ENCODE peak calls at places on chromosomes 7 and 10, in ten cellular contexts. One of them, this sample, is unnamed.

GRCh38 chr7:23487670-23488069 is 17.4 kb upstream of the IGF2BP3 start:
- DNase-seq in iris pigment epithelial cell: no peak
- DNase-seq in glomerular endothelial cell: no peak
- DNase-seq in activated CD4-positive, alpha-beta memory T cell treated with anti-CD3 and anti-CD28 coated beads for 36 hours: no peak
- DNase-seq in EH: no peak
- DNase-seq in activated effector memory CD4-positive, alpha-beta T cell treated with Interleukin-2 at 50 U/mL for 16 hours: no peak
- DNase-seq in NCI-H1930: no peak
- DNase-seq in activated CD8-positive, alpha-beta memory T cell treated with anti-CD3 and anti-CD28 coated beads for 24 hours: no peak
- DNase-seq in ELR: no peak
- DNase-seq in aorta: no peak
- DNase-seq in this sample: no peak

GRCh38 chr10:69851306-69851705 is 49.6 kb downstream of the COL13A1 start:
- DNase-seq in EH: peak
- DNase-seq in activated CD4-positive, alpha-beta memory T cell treated with anti-CD3 and anti-CD28 coated beads for 36 hours: no peak
- DNase-seq in activated effector memory CD4-positive, alpha-beta T cell treated with Interleukin-2 at 50 U/mL for 16 hours: no peak
- DNase-seq in activated CD8-positive, alpha-beta memory T cell treated with anti-CD3 and anti-CD28 coated beads for 24 hours: no peak
- DNase-seq in glomerular endothelial cell: no peak
- DNase-seq in aorta: no peak
- DNase-seq in NCI-H1930: no peak
- DNase-seq in ELR: no peak
- DNase-seq in iris pigment epithelial cell: no peak
- DNase-seq in this sample: no peak

GRCh38 chr10:19811517-19811916 is 4.7 kb upstream of the PLXDC2 start:
- DNase-seq in EH: no peak
- DNase-seq in activated effector memory CD4-positive, alpha-beta T cell treated with Interleukin-2 at 50 U/mL for 16 hours: no peak
- DNase-seq in iris pigment epithelial cell: peak
- DNase-seq in glomerular endothelial cell: no peak
- DNase-seq in ELR: no peak
- DNase-seq in activated CD4-positive, alpha-beta memory T cell treated with anti-CD3 and anti-CD28 coated beads for 36 hours: no peak
- DNase-seq in aorta: peak
- DNase-seq in NCI-H1930: no peak
- DNase-seq in activated CD8-positive, alpha-beta memory T cell treated with anti-CD3 and anti-CD28 coated beads for 24 hours: no peak
- DNase-seq in this sample: no peak

GRCh38 chr10:89668391-89669180 is 23.5 kb upstream of the PANK1 start:
- DNase-seq in glomerular endothelial cell: no peak
- DNase-seq in EH: no peak
- DNase-seq in aorta: no peak
- DNase-seq in activated CD4-positive, alpha-beta memory T cell treated with anti-CD3 and anti-CD28 coated beads for 36 hours: no peak
- DNase-seq in activated CD8-positive, alpha-beta memory T cell treated with anti-CD3 and anti-CD28 coated beads for 24 hours: no peak
- DNase-seq in NCI-H1930: no peak
- DNase-seq in ELR: no peak
- DNase-seq in iris pigment epithelial cell: no peak
- DNase-seq in activated effector memory CD4-positive, alpha-beta T cell treated with Interleukin-2 at 50 U/mL for 16 hours: no peak
- DNase-seq in this sample: no peak

GRCh38 chr10:131822013-131822693 is 78.7 kb upstream of the PPP2R2D start:
- DNase-seq in glomerular endothelial cell: no peak
- DNase-seq in activated CD8-positive, alpha-beta memory T cell treated with anti-CD3 and anti-CD28 coated beads for 24 hours: no peak
- DNase-seq in NCI-H1930: no peak
- DNase-seq in ELR: no peak
- DNase-seq in activated effector memory CD4-positive, alpha-beta T cell treated with Interleukin-2 at 50 U/mL for 16 hours: no peak
- DNase-seq in iris pigment epithelial cell: no peak
- DNase-seq in aorta: no peak
- DNase-seq in EH: no peak
- DNase-seq in activated CD4-positive, alpha-beta memory T cell treated with anti-CD3 and anti-CD28 coated beads for 36 hours: no peak
- DNase-seq in this sample: no peak

GRCh38 chr10:24882047-24882698 is 70.2 kb downstream of the PRTFDC1 start:
- DNase-seq in activated effector memory CD4-positive, alpha-beta T cell treated with Interleukin-2 at 50 U/mL for 16 hours: peak
- DNase-seq in activated CD8-positive, alpha-beta memory T cell treated with anti-CD3 and anti-CD28 coated beads for 24 hours: peak
- DNase-seq in activated CD4-positive, alpha-beta memory T cell treated with anti-CD3 and anti-CD28 coated beads for 36 hours: peak
- DNase-seq in ELR: no peak
- DNase-seq in EH: peak
- DNase-seq in iris pigment epithelial cell: peak
- DNase-seq in glomerular endothelial cell: no peak
- DNase-seq in aorta: no peak
- DNase-seq in NCI-H1930: no peak
- DNase-seq in this sample: no peak

GRCh38 chr10:57341294-57341693 is 926.4 kb downstream of the IPMK start:
- DNase-seq in activated CD8-positive, alpha-beta memory T cell treated with anti-CD3 and anti-CD28 coated beads for 24 hours: no peak
- DNase-seq in aorta: no peak
- DNase-seq in EH: no peak
- DNase-seq in glomerular endothelial cell: no peak
- DNase-seq in NCI-H1930: no peak
- DNase-seq in activated CD4-positive, alpha-beta memory T cell treated with anti-CD3 and anti-CD28 coated beads for 36 hours: no peak
- DNase-seq in iris pigment epithelial cell: no peak
- DNase-seq in ELR: no peak
- DNase-seq in activated effector memory CD4-positive, alpha-beta T cell treated with Interleukin-2 at 50 U/mL for 16 hours: no peak
- DNase-seq in this sample: no peak

GRCh38 chr10:70738425-70739121 is 46.6 kb downstream of the TBATA start:
- DNase-seq in iris pigment epithelial cell: no peak
- DNase-seq in activated CD8-positive, alpha-beta memory T cell treated with anti-CD3 and anti-CD28 coated beads for 24 hours: no peak
- DNase-seq in activated effector memory CD4-positive, alpha-beta T cell treated with Interleukin-2 at 50 U/mL for 16 hours: no peak
- DNase-seq in NCI-H1930: no peak
- DNase-seq in aorta: peak
- DNase-seq in ELR: peak
- DNase-seq in glomerular endothelial cell: no peak
- DNase-seq in activated CD4-positive, alpha-beta memory T cell treated with anti-CD3 and anti-CD28 coated beads for 36 hours: no peak
- DNase-seq in EH: no peak
- DNase-seq in this sample: no peak

GRCh38 chr10:84499846-84500245 is 171.5 kb downstream of the CCSER2 start:
- DNase-seq in EH: no peak
- DNase-seq in activated CD8-positive, alpha-beta memory T cell treated with anti-CD3 and anti-CD28 coated beads for 24 hours: no peak
- DNase-seq in glomerular endothelial cell: no peak
- DNase-seq in activated effector memory CD4-positive, alpha-beta T cell treated with Interleukin-2 at 50 U/mL for 16 hours: no peak
- DNase-seq in ELR: no peak
- DNase-seq in aorta: no peak
- DNase-seq in activated CD4-positive, alpha-beta memory T cell treated with anti-CD3 and anti-CD28 coated beads for 36 hours: no peak
- DNase-seq in NCI-H1930: no peak
- DNase-seq in iris pigment epithelial cell: peak
- DNase-seq in this sample: no peak

GRCh38 chr10:125081931-125082330 is 78.4 kb downstream of the CTBP2 start:
- DNase-seq in ELR: no peak
- DNase-seq in aorta: no peak
- DNase-seq in activated CD4-positive, alpha-beta memory T cell treated with anti-CD3 and anti-CD28 coated beads for 36 hours: no peak
- DNase-seq in iris pigment epithelial cell: no peak
- DNase-seq in activated effector memory CD4-positive, alpha-beta T cell treated with Interleukin-2 at 50 U/mL for 16 hours: no peak
- DNase-seq in EH: no peak
- DNase-seq in activated CD8-positive, alpha-beta memory T cell treated with anti-CD3 and anti-CD28 coated beads for 24 hours: no peak
- DNase-seq in glomerular endothelial cell: no peak
- DNase-seq in NCI-H1930: no peak
- DNase-seq in this sample: no peak

GRCh38 chr10:50605280-50606270 is 18.2 kb downstream of the SGMS1 start:
- DNase-seq in activated effector memory CD4-positive, alpha-beta T cell treated with Interleukin-2 at 50 U/mL for 16 hours: no peak
- DNase-seq in activated CD8-positive, alpha-beta memory T cell treated with anti-CD3 and anti-CD28 coated beads for 24 hours: no peak
- DNase-seq in NCI-H1930: no peak
- DNase-seq in aorta: no peak
- DNase-seq in iris pigment epithelial cell: peak
- DNase-seq in glomerular endothelial cell: no peak
- DNase-seq in activated CD4-positive, alpha-beta memory T cell treated with anti-CD3 and anti-CD28 coated beads for 36 hours: no peak
- DNase-seq in ELR: peak
- DNase-seq in EH: peak
- DNase-seq in this sample: peak

GRCh38 chr10:27297848-27298524 is 57.4 kb upstream of the ACBD5 start:
- DNase-seq in activated effector memory CD4-positive, alpha-beta T cell treated with Interleukin-2 at 50 U/mL for 16 hours: no peak
- DNase-seq in EH: peak
- DNase-seq in aorta: no peak
- DNase-seq in ELR: peak
- DNase-seq in activated CD4-positive, alpha-beta memory T cell treated with anti-CD3 and anti-CD28 coated beads for 36 hours: no peak
- DNase-seq in iris pigment epithelial cell: no peak
- DNase-seq in glomerular endothelial cell: no peak
- DNase-seq in NCI-H1930: no peak
- DNase-seq in activated CD8-positive, alpha-beta memory T cell treated with anti-CD3 and anti-CD28 coated beads for 24 hours: no peak
- DNase-seq in this sample: no peak

GRCh38 chr10:88735661-88736060 is 24.2 kb upstream of the LIPN start:
- DNase-seq in activated CD8-positive, alpha-beta memory T cell treated with anti-CD3 and anti-CD28 coated beads for 24 hours: no peak
- DNase-seq in iris pigment epithelial cell: peak
- DNase-seq in EH: peak
- DNase-seq in glomerular endothelial cell: no peak
- DNase-seq in NCI-H1930: no peak
- DNase-seq in activated CD4-positive, alpha-beta memory T cell treated with anti-CD3 and anti-CD28 coated beads for 36 hours: no peak
- DNase-seq in activated effector memory CD4-positive, alpha-beta T cell treated with Interleukin-2 at 50 U/mL for 16 hours: no peak
- DNase-seq in aorta: no peak
- DNase-seq in ELR: peak
- DNase-seq in this sample: no peak

GRCh38 chr10:4169448-4169847 is 384.4 kb upstream of the KLF6 start:
- DNase-seq in iris pigment epithelial cell: no peak
- DNase-seq in activated effector memory CD4-positive, alpha-beta T cell treated with Interleukin-2 at 50 U/mL for 16 hours: no peak
- DNase-seq in aorta: no peak
- DNase-seq in EH: no peak
- DNase-seq in NCI-H1930: no peak
- DNase-seq in activated CD8-positive, alpha-beta memory T cell treated with anti-CD3 and anti-CD28 coated beads for 24 hours: no peak
- DNase-seq in activated CD4-positive, alpha-beta memory T cell treated with anti-CD3 and anti-CD28 coated beads for 36 hours: no peak
- DNase-seq in glomerular endothelial cell: no peak
- DNase-seq in ELR: no peak
- DNase-seq in this sample: no peak

GRCh38 chr7:158228986-158229385 is 358.6 kb downstream of the PTPRN2 start:
- DNase-seq in activated CD8-positive, alpha-beta memory T cell treated with anti-CD3 and anti-CD28 coated beads for 24 hours: no peak
- DNase-seq in NCI-H1930: no peak
- DNase-seq in activated effector memory CD4-positive, alpha-beta T cell treated with Interleukin-2 at 50 U/mL for 16 hours: no peak
- DNase-seq in iris pigment epithelial cell: no peak
- DNase-seq in glomerular endothelial cell: no peak
- DNase-seq in activated CD4-positive, alpha-beta memory T cell treated with anti-CD3 and anti-CD28 coated beads for 36 hours: no peak
- DNase-seq in EH: no peak
- DNase-seq in aorta: no peak
- DNase-seq in ELR: no peak
- DNase-seq in this sample: no peak

GRCh38 chr10:47261121-47261520 is 38.9 kb upstream of the GDF10 start:
- DNase-seq in activated CD8-positive, alpha-beta memory T cell treated with anti-CD3 and anti-CD28 coated beads for 24 hours: peak
- DNase-seq in activated effector memory CD4-positive, alpha-beta T cell treated with Interleukin-2 at 50 U/mL for 16 hours: peak
- DNase-seq in iris pigment epithelial cell: no peak
- DNase-seq in ELR: no peak
- DNase-seq in EH: no peak
- DNase-seq in aorta: no peak
- DNase-seq in glomerular endothelial cell: no peak
- DNase-seq in NCI-H1930: no peak
- DNase-seq in activated CD4-positive, alpha-beta memory T cell treated with anti-CD3 and anti-CD28 coated beads for 36 hours: peak
- DNase-seq in this sample: no peak

GRCh38 chr10:27893320-27894014 is 105.4 kb downstream of the ODAD2 start:
- DNase-seq in aorta: no peak
- DNase-seq in ELR: peak
- DNase-seq in NCI-H1930: no peak
- DNase-seq in activated effector memory CD4-positive, alpha-beta T cell treated with Interleukin-2 at 50 U/mL for 16 hours: no peak
- DNase-seq in activated CD4-positive, alpha-beta memory T cell treated with anti-CD3 and anti-CD28 coated beads for 36 hours: no peak
- DNase-seq in iris pigment epithelial cell: peak
- DNase-seq in activated CD8-positive, alpha-beta memory T cell treated with anti-CD3 and anti-CD28 coated beads for 24 hours: no peak
- DNase-seq in glomerular endothelial cell: peak
- DNase-seq in EH: peak
- DNase-seq in this sample: peak

GRCh38 chr10:127940866-127941640 is 34.1 kb downstream of the PTPRE start:
- DNase-seq in activated CD8-positive, alpha-beta memory T cell treated with anti-CD3 and anti-CD28 coated beads for 24 hours: no peak
- DNase-seq in EH: no peak
- DNase-seq in activated CD4-positive, alpha-beta memory T cell treated with anti-CD3 and anti-CD28 coated beads for 36 hours: no peak
- DNase-seq in NCI-H1930: no peak
- DNase-seq in ELR: no peak
- DNase-seq in activated effector memory CD4-positive, alpha-beta T cell treated with Interleukin-2 at 50 U/mL for 16 hours: no peak
- DNase-seq in glomerular endothelial cell: no peak
- DNase-seq in iris pigment epithelial cell: no peak
- DNase-seq in aorta: no peak
- DNase-seq in this sample: no peak

GRCh38 chr10:13787015-13787421 is 200.3 kb downstream of the PRPF18 start:
- DNase-seq in ELR: no peak
- DNase-seq in glomerular endothelial cell: peak
- DNase-seq in activated CD8-positive, alpha-beta memory T cell treated with anti-CD3 and anti-CD28 coated beads for 24 hours: peak
- DNase-seq in NCI-H1930: no peak
- DNase-seq in EH: no peak
- DNase-seq in aorta: peak
- DNase-seq in activated CD4-positive, alpha-beta memory T cell treated with anti-CD3 and anti-CD28 coated beads for 36 hours: peak
- DNase-seq in activated effector memory CD4-positive, alpha-beta T cell treated with Interleukin-2 at 50 U/mL for 16 hours: peak
- DNase-seq in iris pigment epithelial cell: peak
- DNase-seq in this sample: peak

GRCh38 chr7:504221-505081 is 15.2 kb downstream of the PDGFA start:
- DNase-seq in aorta: peak
- DNase-seq in activated CD4-positive, alpha-beta memory T cell treated with anti-CD3 and anti-CD28 coated beads for 36 hours: no peak
- DNase-seq in glomerular endothelial cell: no peak
- DNase-seq in ELR: no peak
- DNase-seq in activated effector memory CD4-positive, alpha-beta T cell treated with Interleukin-2 at 50 U/mL for 16 hours: no peak
- DNase-seq in EH: no peak
- DNase-seq in activated CD8-positive, alpha-beta memory T cell treated with anti-CD3 and anti-CD28 coated beads for 24 hours: no peak
- DNase-seq in iris pigment epithelial cell: no peak
- DNase-seq in NCI-H1930: no peak
- DNase-seq in this sample: no peak

GRCh38 chr10:90751107-90751997 is 106.5 kb downstream of the HTR7 start:
- DNase-seq in NCI-H1930: no peak
- DNase-seq in aorta: no peak
- DNase-seq in iris pigment epithelial cell: peak
- DNase-seq in activated CD4-positive, alpha-beta memory T cell treated with anti-CD3 and anti-CD28 coated beads for 36 hours: peak
- DNase-seq in activated effector memory CD4-positive, alpha-beta T cell treated with Interleukin-2 at 50 U/mL for 16 hours: no peak
- DNase-seq in EH: peak
- DNase-seq in ELR: peak
- DNase-seq in activated CD8-positive, alpha-beta memory T cell treated with anti-CD3 and anti-CD28 coated beads for 24 hours: peak
- DNase-seq in glomerular endothelial cell: no peak
- DNase-seq in this sample: peak

GRCh38 chr10:15168781-15169554 is 475 bp upstream of the NMT2 start:
- DNase-seq in glomerular endothelial cell: no peak
- DNase-seq in iris pigment epithelial cell: peak
- DNase-seq in activated effector memory CD4-positive, alpha-beta T cell treated with Interleukin-2 at 50 U/mL for 16 hours: peak
- DNase-seq in EH: peak
- DNase-seq in activated CD8-positive, alpha-beta memory T cell treated with anti-CD3 and anti-CD28 coated beads for 24 hours: peak
- DNase-seq in NCI-H1930: peak
- DNase-seq in activated CD4-positive, alpha-beta memory T cell treated with anti-CD3 and anti-CD28 coated beads for 36 hours: peak
- DNase-seq in ELR: peak
- DNase-seq in aorta: peak
- DNase-seq in this sample: peak

GRCh38 chr10:3785849-3786290 is 861 bp upstream of the KLF6 start:
- DNase-seq in activated CD4-positive, alpha-beta memory T cell treated with anti-CD3 and anti-CD28 coated beads for 36 hours: peak
- DNase-seq in ELR: peak
- DNase-seq in aorta: no peak
- DNase-seq in EH: peak
- DNase-seq in activated effector memory CD4-positive, alpha-beta T cell treated with Interleukin-2 at 50 U/mL for 16 hours: no peak
- DNase-seq in NCI-H1930: no peak
- DNase-seq in iris pigment epithelial cell: peak
- DNase-seq in glomerular endothelial cell: no peak
- DNase-seq in activated CD8-positive, alpha-beta memory T cell treated with anti-CD3 and anti-CD28 coated beads for 24 hours: peak
- DNase-seq in this sample: peak

GRCh38 chr10:26879744-26880143 is 19.0 kb upstream of the ABI1 start:
- DNase-seq in glomerular endothelial cell: no peak
- DNase-seq in EH: no peak
- DNase-seq in activated effector memory CD4-positive, alpha-beta T cell treated with Interleukin-2 at 50 U/mL for 16 hours: no peak
- DNase-seq in aorta: no peak
- DNase-seq in NCI-H1930: no peak
- DNase-seq in iris pigment epithelial cell: no peak
- DNase-seq in activated CD4-positive, alpha-beta memory T cell treated with anti-CD3 and anti-CD28 coated beads for 36 hours: no peak
- DNase-seq in ELR: no peak
- DNase-seq in activated CD8-positive, alpha-beta memory T cell treated with anti-CD3 and anti-CD28 coated beads for 24 hours: no peak
- DNase-seq in this sample: no peak

GRCh38 chr10:1402821-1403507 is 334.4 kb downstream of the ADARB2 start:
- DNase-seq in activated effector memory CD4-positive, alpha-beta T cell treated with Interleukin-2 at 50 U/mL for 16 hours: no peak
- DNase-seq in ELR: no peak
- DNase-seq in NCI-H1930: no peak
- DNase-seq in activated CD8-positive, alpha-beta memory T cell treated with anti-CD3 and anti-CD28 coated beads for 24 hours: peak
- DNase-seq in EH: no peak
- DNase-seq in iris pigment epithelial cell: no peak
- DNase-seq in activated CD4-positive, alpha-beta memory T cell treated with anti-CD3 and anti-CD28 coated beads for 36 hours: no peak
- DNase-seq in aorta: no peak
- DNase-seq in glomerular endothelial cell: no peak
- DNase-seq in this sample: no peak

GRCh38 chr10:127580822-127581221 is 31.7 kb downstream of the NPS start:
- DNase-seq in glomerular endothelial cell: no peak
- DNase-seq in ELR: no peak
- DNase-seq in activated effector memory CD4-positive, alpha-beta T cell treated with Interleukin-2 at 50 U/mL for 16 hours: no peak
- DNase-seq in activated CD8-positive, alpha-beta memory T cell treated with anti-CD3 and anti-CD28 coated beads for 24 hours: no peak
- DNase-seq in NCI-H1930: no peak
- DNase-seq in iris pigment epithelial cell: no peak
- DNase-seq in activated CD4-positive, alpha-beta memory T cell treated with anti-CD3 and anti-CD28 coated beads for 36 hours: no peak
- DNase-seq in EH: no peak
- DNase-seq in aorta: no peak
- DNase-seq in this sample: no peak

GRCh38 chr10:12699756-12700556 is 301.6 kb downstream of the CCDC3 start:
- DNase-seq in NCI-H1930: no peak
- DNase-seq in aorta: no peak
- DNase-seq in glomerular endothelial cell: no peak
- DNase-seq in EH: no peak
- DNase-seq in activated CD8-positive, alpha-beta memory T cell treated with anti-CD3 and anti-CD28 coated beads for 24 hours: no peak
- DNase-seq in ELR: no peak
- DNase-seq in activated CD4-positive, alpha-beta memory T cell treated with anti-CD3 and anti-CD28 coated beads for 36 hours: no peak
- DNase-seq in activated effector memory CD4-positive, alpha-beta T cell treated with Interleukin-2 at 50 U/mL for 16 hours: no peak
- DNase-seq in iris pigment epithelial cell: no peak
- DNase-seq in this sample: no peak

GRCh38 chr7:135334830-135335543 is 101.3 kb downstream of the STRA8 start:
- DNase-seq in iris pigment epithelial cell: no peak
- DNase-seq in aorta: no peak
- DNase-seq in activated effector memory CD4-positive, alpha-beta T cell treated with Interleukin-2 at 50 U/mL for 16 hours: no peak
- DNase-seq in glomerular endothelial cell: no peak
- DNase-seq in NCI-H1930: no peak
- DNase-seq in EH: no peak
- DNase-seq in ELR: no peak
- DNase-seq in activated CD4-positive, alpha-beta memory T cell treated with anti-CD3 and anti-CD28 coated beads for 36 hours: no peak
- DNase-seq in activated CD8-positive, alpha-beta memory T cell treated with anti-CD3 and anti-CD28 coated beads for 24 hours: no peak
- DNase-seq in this sample: peak

This sample was measured in dermis microvascular lymphatic vessel endothelial cell.